ENCODE peak calls at places on chromosomes 13 and 19, in six cellular contexts. One of them, this sample, is unnamed.

GRCh38 chr19:16506961-16507360 is 10.8 kb downstream of the C19orf44 start:
- DNase-seq in lower lobe of right lung: no peak
- DNase-seq in tibial nerve: no peak
- DNase-seq in lower leg skin: no peak
- DNase-seq in fibroblast of lung: no peak
- DNase-seq in AG10803: peak
- DNase-seq in this sample: no peak

GRCh38 chr13:46345866-46346265 is 41.2 kb downstream of the RUBCNL start:
- DNase-seq in lower lobe of right lung: no peak
- DNase-seq in tibial nerve: no peak
- DNase-seq in lower leg skin: no peak
- DNase-seq in fibroblast of lung: no peak
- DNase-seq in AG10803: peak
- DNase-seq in this sample: no peak

GRCh38 chr19:12786149-12786870 is 5.0 kb upstream of the JUNB start:
- DNase-seq in lower lobe of right lung: peak
- DNase-seq in tibial nerve: no peak
- DNase-seq in lower leg skin: peak
- DNase-seq in fibroblast of lung: no peak
- DNase-seq in AG10803: no peak
- DNase-seq in this sample: peak

GRCh38 chr13:113179374-113180230 is 21.2 kb downstream of the PROZ start:
- DNase-seq in lower lobe of right lung: no peak
- DNase-seq in tibial nerve: no peak
- DNase-seq in lower leg skin: no peak
- DNase-seq in fibroblast of lung: peak
- DNase-seq in AG10803: no peak
- DNase-seq in this sample: no peak

GRCh38 chr13:108705031-108705430 is 75.6 kb downstream of the MYO16 start:
- DNase-seq in lower lobe of right lung: no peak
- DNase-seq in tibial nerve: no peak
- DNase-seq in lower leg skin: no peak
- DNase-seq in fibroblast of lung: no peak
- DNase-seq in AG10803: no peak
- DNase-seq in this sample: no peak

GRCh38 chr19:7376151-7376852 is 27.6 kb downstream of the ARHGEF18 start:
- DNase-seq in lower lobe of right lung: no peak
- DNase-seq in tibial nerve: no peak
- DNase-seq in lower leg skin: no peak
- DNase-seq in fibroblast of lung: peak
- DNase-seq in AG10803: no peak
- DNase-seq in this sample: no peak

GRCh38 chr19:17337675-17338439 is 504 bp downstream of the GTPBP3 start:
- DNase-seq in lower lobe of right lung: no peak
- DNase-seq in tibial nerve: no peak
- DNase-seq in lower leg skin: no peak
- DNase-seq in fibroblast of lung: no peak
- DNase-seq in AG10803: no peak
- DNase-seq in this sample: peak

GRCh38 chr13:39967199-39967959 is 311.9 kb downstream of the COG6 start:
- DNase-seq in lower lobe of right lung: no peak
- DNase-seq in tibial nerve: no peak
- DNase-seq in lower leg skin: no peak
- DNase-seq in fibroblast of lung: no peak
- DNase-seq in AG10803: no peak
- DNase-seq in this sample: no peak

GRCh38 chr13:39874331-39875055 is 219.0 kb downstream of the COG6 start:
- DNase-seq in lower lobe of right lung: no peak
- DNase-seq in tibial nerve: no peak
- DNase-seq in lower leg skin: no peak
- DNase-seq in fibroblast of lung: no peak
- DNase-seq in AG10803: peak
- DNase-seq in this sample: no peak

GRCh38 chr13:29594710-29595379 is 643 bp downstream of the SLC7A1 start:
- DNase-seq in lower lobe of right lung: peak
- DNase-seq in tibial nerve: peak
- DNase-seq in lower leg skin: peak
- DNase-seq in fibroblast of lung: peak
- DNase-seq in AG10803: peak
- DNase-seq in this sample: peak

GRCh38 chr13:49499889-49500660 is 4.3 kb downstream of the PHF11 start:
- DNase-seq in lower lobe of right lung: no peak
- DNase-seq in tibial nerve: no peak
- DNase-seq in lower leg skin: no peak
- DNase-seq in fibroblast of lung: peak
- DNase-seq in AG10803: peak
- DNase-seq in this sample: no peak

GRCh38 chr19:10230904-10231623 is at the start of gene S1PR2:
- DNase-seq in lower lobe of right lung: peak
- DNase-seq in tibial nerve: peak
- DNase-seq in lower leg skin: peak
- DNase-seq in fibroblast of lung: peak
- DNase-seq in AG10803: peak
- DNase-seq in this sample: peak

GRCh38 chr19:58053480-58054156 is 5.5 kb upstream of the ZNF135 start:
- DNase-seq in lower lobe of right lung: no peak
- DNase-seq in tibial nerve: no peak
- DNase-seq in lower leg skin: no peak
- DNase-seq in fibroblast of lung: no peak
- DNase-seq in AG10803: no peak
- DNase-seq in this sample: no peak

GRCh38 chr13:31797154-31797775 is 57.9 kb downstream of the RXFP2 start:
- DNase-seq in lower lobe of right lung: no peak
- DNase-seq in tibial nerve: peak
- DNase-seq in lower leg skin: no peak
- DNase-seq in fibroblast of lung: peak
- DNase-seq in AG10803: peak
- DNase-seq in this sample: no peak

GRCh38 chr19:1825909-1826556 is 14.0 kb upstream of the ATP8B3 start:
- DNase-seq in lower lobe of right lung: peak
- DNase-seq in tibial nerve: peak
- DNase-seq in lower leg skin: peak
- DNase-seq in fibroblast of lung: peak
- DNase-seq in AG10803: peak
- DNase-seq in this sample: peak

GRCh38 chr19:41530761-41531301 is 45.1 kb upstream of the CEACAM21 start:
- DNase-seq in lower lobe of right lung: no peak
- DNase-seq in tibial nerve: peak
- DNase-seq in lower leg skin: peak
- DNase-seq in fibroblast of lung: no peak
- DNase-seq in AG10803: peak
- DNase-seq in this sample: no peak

GRCh38 chr13:97289514-97290298 is 67.6 kb downstream of the MBNL2 start:
- DNase-seq in lower lobe of right lung: no peak
- DNase-seq in tibial nerve: no peak
- DNase-seq in lower leg skin: no peak
- DNase-seq in fibroblast of lung: no peak
- DNase-seq in AG10803: no peak
- DNase-seq in this sample: no peak

GRCh38 chr19:46373573-46374359 is 26.9 kb downstream of the PPP5C start:
- DNase-seq in lower lobe of right lung: peak
- DNase-seq in tibial nerve: no peak
- DNase-seq in lower leg skin: peak
- DNase-seq in fibroblast of lung: peak
- DNase-seq in AG10803: peak
- DNase-seq in this sample: no peak

GRCh38 chr13:60230593-60230992 is 66.9 kb upstream of the DIAPH3 start:
- DNase-seq in lower lobe of right lung: no peak
- DNase-seq in tibial nerve: no peak
- DNase-seq in lower leg skin: no peak
- DNase-seq in fibroblast of lung: peak
- DNase-seq in AG10803: peak
- DNase-seq in this sample: no peak

GRCh38 chr13:97212540-97213146 is 9.5 kb upstream of the MBNL2 start:
- DNase-seq in lower lobe of right lung: no peak
- DNase-seq in tibial nerve: no peak
- DNase-seq in lower leg skin: no peak
- DNase-seq in fibroblast of lung: no peak
- DNase-seq in AG10803: peak
- DNase-seq in this sample: no peak

GRCh38 chr19:49362926-49363264 is 679 bp upstream of the TEAD2 start:
- DNase-seq in lower lobe of right lung: no peak
- DNase-seq in tibial nerve: peak
- DNase-seq in lower leg skin: no peak
- DNase-seq in fibroblast of lung: peak
- DNase-seq in AG10803: peak
- DNase-seq in this sample: peak
- TF ChIP-seq CTCF in lower lobe of right lung: no peak
- TF ChIP-seq CTCF in tibial nerve: no peak
- TF ChIP-seq CTCF in lower leg skin: no peak
- TF ChIP-seq CTCF in fibroblast of lung: no peak
- TF ChIP-seq CTCF in AG10803: no peak
- TF ChIP-seq CTCF in this sample: no peak

GRCh38 chr19:38444026-38444425 is 10.5 kb downstream of the RYR1 start:
- DNase-seq in lower lobe of right lung: no peak
- DNase-seq in tibial nerve: no peak
- DNase-seq in lower leg skin: no peak
- DNase-seq in fibroblast of lung: no peak
- DNase-seq in AG10803: no peak
- DNase-seq in this sample: no peak

GRCh38 chr19:38443458-38444001 is 10.0 kb downstream of the RYR1 start:
- DNase-seq in lower lobe of right lung: no peak
- DNase-seq in tibial nerve: no peak
- DNase-seq in lower leg skin: no peak
- DNase-seq in fibroblast of lung: no peak
- DNase-seq in AG10803: no peak
- DNase-seq in this sample: no peak

GRCh38 chr19:38440592-38440991 is 7.1 kb downstream of the RYR1 start:
- DNase-seq in lower lobe of right lung: no peak
- DNase-seq in tibial nerve: no peak
- DNase-seq in lower leg skin: no peak
- DNase-seq in fibroblast of lung: no peak
- DNase-seq in AG10803: no peak
- DNase-seq in this sample: no peak

GRCh38 chr19:38442736-38443135 is 9.2 kb downstream of the RYR1 start:
- DNase-seq in lower lobe of right lung: no peak
- DNase-seq in tibial nerve: no peak
- DNase-seq in lower leg skin: no peak
- DNase-seq in fibroblast of lung: no peak
- DNase-seq in AG10803: no peak
- DNase-seq in this sample: no peak

DNA sequence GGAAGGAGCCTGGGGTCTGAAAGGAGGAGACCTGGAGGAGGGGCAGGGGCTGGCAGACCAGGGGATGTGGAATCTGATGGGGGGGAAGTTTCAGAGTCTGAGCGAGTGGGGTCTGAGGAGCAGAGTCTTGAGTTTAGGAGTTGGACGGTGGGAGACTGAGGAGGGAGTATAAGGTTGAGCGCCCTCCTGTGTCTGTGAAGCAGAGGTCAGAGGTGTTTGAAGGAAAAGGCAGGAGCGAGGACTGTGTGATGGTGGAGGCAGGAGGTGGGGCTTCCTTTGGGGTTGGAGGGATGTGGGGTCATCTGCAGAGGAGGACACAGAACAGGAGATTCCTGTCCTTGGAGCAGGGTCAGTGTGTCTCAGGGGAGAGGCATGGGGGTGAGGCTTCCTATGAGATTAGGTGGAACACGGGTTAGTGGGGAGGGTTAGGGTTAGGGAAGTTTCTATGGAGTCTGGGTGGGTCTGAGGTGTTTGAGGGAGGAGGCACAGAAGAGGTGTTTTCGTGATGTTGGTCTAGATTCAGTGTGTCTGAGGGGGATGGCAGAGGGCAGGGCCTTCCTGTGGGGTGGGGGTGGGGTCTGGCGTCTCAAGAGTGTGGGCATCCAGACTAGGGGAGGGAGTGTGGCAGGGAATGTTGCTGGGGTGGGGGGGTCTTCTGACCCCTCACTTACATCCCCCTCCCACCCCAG is 8.3 kb downstream of the RYR1 start:
- DNase-seq in lower lobe of right lung: no peak
- DNase-seq in tibial nerve: no peak
- DNase-seq in lower leg skin: no peak
- DNase-seq in fibroblast of lung: no peak
- DNase-seq in AG10803: no peak
- DNase-seq in this sample: peak
- TF ChIP-seq CTCF in lower lobe of right lung: no peak
- TF ChIP-seq CTCF in tibial nerve: no peak
- TF ChIP-seq CTCF in lower leg skin: no peak
- TF ChIP-seq CTCF in fibroblast of lung: no peak
- TF ChIP-seq CTCF in AG10803: peak
- TF ChIP-seq CTCF in this sample: no peak

DNA sequence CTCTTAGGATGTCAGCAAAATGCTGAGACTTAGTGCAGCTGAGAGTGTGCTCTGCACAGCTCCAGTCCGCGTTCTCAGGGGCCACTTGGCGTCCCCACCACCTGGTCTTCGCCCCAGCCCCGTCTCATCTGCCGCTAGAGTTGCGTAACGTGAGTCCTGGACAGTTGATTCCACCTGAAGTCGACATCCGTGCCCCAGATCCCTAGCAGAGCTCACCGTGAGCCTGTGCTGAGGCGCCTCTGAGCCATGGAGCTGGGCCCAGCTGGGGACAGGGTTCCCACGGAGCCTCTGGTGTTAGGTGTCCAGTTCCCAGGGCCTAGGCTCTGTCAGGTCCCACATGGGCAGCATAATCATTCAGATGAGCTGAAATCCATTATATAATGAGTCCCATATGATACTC is 147.1 kb upstream of the SOX1 start:
- DNase-seq in lower lobe of right lung: no peak
- DNase-seq in tibial nerve: no peak
- DNase-seq in lower leg skin: no peak
- DNase-seq in fibroblast of lung: no peak
- DNase-seq in AG10803: no peak
- DNase-seq in this sample: no peak
- TF ChIP-seq CTCF in lower lobe of right lung: no peak
- TF ChIP-seq CTCF in tibial nerve: no peak
- TF ChIP-seq CTCF in lower leg skin: no peak
- TF ChIP-seq CTCF in fibroblast of lung: no peak
- TF ChIP-seq CTCF in AG10803: no peak
- TF ChIP-seq CTCF in this sample: no peak

DNA sequence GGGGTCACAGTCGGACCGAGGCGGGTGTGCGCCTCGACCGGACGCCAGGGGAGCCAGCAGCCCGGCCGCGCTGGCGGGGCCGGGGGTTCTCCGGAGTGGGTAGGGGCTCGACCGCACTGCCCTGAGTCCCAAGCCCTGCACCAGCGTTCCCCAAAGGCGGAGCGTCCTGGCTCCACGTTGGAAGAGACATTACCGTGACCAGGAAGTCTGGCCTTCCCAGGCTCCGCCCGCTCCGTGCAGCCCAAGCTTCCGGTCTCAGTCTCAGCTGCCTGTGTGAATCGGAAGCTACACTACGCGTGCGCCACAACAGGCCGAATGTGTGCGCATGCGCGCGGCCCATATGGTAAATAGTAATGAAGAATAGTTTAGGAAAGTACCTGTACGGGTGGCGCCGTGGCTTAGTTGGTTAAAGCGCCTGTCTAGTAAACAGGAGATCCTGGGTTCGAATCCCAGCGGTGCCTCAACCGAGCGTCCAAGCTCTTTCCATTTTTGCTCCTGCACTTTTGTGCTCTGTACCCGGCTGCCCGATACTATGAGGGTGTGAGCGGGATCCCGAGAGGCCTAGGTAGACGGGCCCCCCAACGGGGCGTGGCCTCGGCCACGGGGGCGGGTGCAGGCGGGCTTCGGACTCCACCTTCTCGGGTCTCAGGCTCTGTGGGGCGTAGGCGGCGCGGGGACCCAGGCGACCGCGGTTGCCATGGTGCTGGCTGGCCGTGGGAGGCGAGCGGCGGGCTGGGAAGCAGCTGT is 17.3 kb upstream of the LRP3 start:
- DNase-seq in lower lobe of right lung: peak
- DNase-seq in tibial nerve: peak
- DNase-seq in lower leg skin: peak
- DNase-seq in fibroblast of lung: peak
- DNase-seq in AG10803: peak
- DNase-seq in this sample: peak
- TF ChIP-seq CTCF in lower lobe of right lung: peak
- TF ChIP-seq CTCF in tibial nerve: peak
- TF ChIP-seq CTCF in lower leg skin: no peak
- TF ChIP-seq CTCF in fibroblast of lung: peak
- TF ChIP-seq CTCF in AG10803: peak
- TF ChIP-seq CTCF in this sample: no peak